ENCODE peak calls at places on chromosomes 1 and 21, in seven cellular contexts. N, R, H, D, S, X and K are unnamed samples.

GRCh38 chr1:17768651-17769241 is 13.6 kb downstream of the ACTL8 start:
- DNase-seq in N (peak; percentile 85), R (no peak), H (no peak), D (peak; percentile 91), S (no peak), X (peak; percentile 50), K (no peak)

GRCh38 chr1:109438798-109439297 is 12.6 kb upstream of the PSMA5 start:
- DNase-seq in N (peak; percentile 93), R (no peak), H (no peak), D (peak; percentile 95), S (peak; percentile 49), X (peak; percentile 29), K (peak; percentile 70)

GRCh38 chr1:109137959-109138757 is 24.2 kb downstream of the ELAPOR1 start:
- DNase-seq in N (no peak), R (no peak), H (no peak), D (no peak), S (no peak), X (no peak), K (no peak)

GRCh38 chr1:226946285-226946684 is 6.2 kb downstream of the COQ8A start:
- DNase-seq in N (no peak), R (no peak), H (no peak), D (no peak), S (no peak), X (no peak), K (no peak)

GRCh38 chr1:18554597-18554996 is 73.9 kb downstream of the KLHDC7A start:
- DNase-seq in N (no peak), R (no peak), H (no peak), D (no peak), S (no peak), X (no peak), K (no peak)

GRCh38 chr1:112937070-112937469 is 18.9 kb downstream of the SLC16A1 start:
- DNase-seq in N (peak; percentile 41), R (no peak), H (no peak), D (peak; percentile 60), S (peak; percentile 65), X (no peak), K (no peak)

GRCh38 chr21:34553199-34553952 is 41.4 kb upstream of the KCNE1 start:
- DNase-seq in N (peak; percentile 90), R (no peak), H (no peak), D (peak; percentile 92), S (peak; percentile 75), X (no peak), K (no peak)

GRCh38 chr21:38741092-38741975 is 64.4 kb upstream of the ETS2 start:
- DNase-seq in N (no peak), R (no peak), H (no peak), D (no peak), S (no peak), X (no peak), K (no peak)

GRCh38 chr21:29295066-29295650 is 3.6 kb upstream of the BACH1 start:
- DNase-seq in N (no peak), R (no peak), H (no peak), D (no peak), S (no peak), X (no peak), K (no peak)

GRCh38 chr1:48084826-48085225 is 87.6 kb upstream of the TRABD2B start:
- DNase-seq in N (no peak), R (no peak), H (no peak), D (no peak), S (no peak), X (no peak), K (no peak)

GRCh38 chr1:63112155-63112914 is 210.0 kb upstream of the FOXD3 start:
- DNase-seq in N (peak; percentile 91), R (no peak), H (no peak), D (peak; percentile 93), S (peak; percentile 92), X (no peak), K (peak; percentile 38)

GRCh38 chr21:23811802-23812201 is 1795.5 kb downstream of the MRPL39 start:
- DNase-seq in N (no peak), R (no peak), H (no peak), D (no peak), S (no peak), X (no peak), K (no peak)

GRCh38 chr1:97143236-97143882 is 421.8 kb downstream of the PTBP2 start:
- DNase-seq in N (peak; percentile 75), R (no peak), H (no peak), D (peak; percentile 84), S (peak; percentile 64), X (no peak), K (no peak)

GRCh38 chr1:180215856-180216625 is 14.0 kb upstream of the LHX4 start:
- DNase-seq in N (no peak), R (no peak), H (peak; percentile 34), D (peak; percentile 3), S (no peak), X (no peak), K (no peak)

GRCh38 chr1:101278845-101279244 is 42.0 kb downstream of the S1PR1 start:
- DNase-seq in N (no peak), R (no peak), H (no peak), D (no peak), S (no peak), X (no peak), K (no peak)

GRCh38 chr1:6357243-6357929 is 36.2 kb downstream of the ACOT7 start:
- DNase-seq in N (no peak), R (no peak), H (no peak), D (no peak), S (no peak), X (no peak), K (no peak)

GRCh38 chr1:48978413-48978812 is 201.7 kb upstream of the BEND5 start:
- DNase-seq in N (no peak), R (no peak), H (no peak), D (no peak), S (no peak), X (no peak), K (no peak)

GRCh38 chr1:246971322-246971721 is 36.5 kb downstream of the ZNF695 start:
- DNase-seq in N (no peak), R (no peak), H (peak; percentile 68), D (no peak), S (no peak), X (peak; percentile 36), K (peak; percentile 35)

GRCh38 chr1:71786218-71786617 is 496.1 kb downstream of the NEGR1 start:
- DNase-seq in N (no peak), R (no peak), H (no peak), D (no peak), S (no peak), X (no peak), K (no peak)

GRCh38 chr1:1361982-1362423 is 3.6 kb upstream of the MXRA8 start:
- DNase-seq in N (peak; percentile 78), R (no peak), H (no peak), D (peak; percentile 87), S (no peak), X (peak; percentile 56), K (peak; percentile 74)

GRCh38 chr1:65572701-65573421 is 152.4 kb downstream of the LEPR start:
- DNase-seq in N (no peak), R (no peak), H (no peak), D (no peak), S (no peak), X (no peak), K (peak; percentile 56)

GRCh38 chr1:58814251-58815068 is 30.6 kb upstream of the JUN start:
- DNase-seq in N (peak; percentile 69), R (peak; percentile 74), H (peak; percentile 89), D (peak; percentile 75), S (peak; percentile 63), X (peak; percentile 60), K (no peak)

GRCh38 chr1:245876586-245876985 is 630.5 kb downstream of the SMYD3 start:
- DNase-seq in N (peak; percentile 79), R (no peak), H (no peak), D (peak; percentile 82), S (no peak), X (no peak), K (peak; percentile 31)

GRCh38 chr1:22117851-22118250 is 25.0 kb downstream of the WNT4 start:
- DNase-seq in N (peak; percentile 16), R (no peak), H (no peak), D (peak; percentile 49), S (no peak), X (peak; percentile 50), K (peak; percentile 91)

GRCh38 chr1:69613414-69613813 is 45.7 kb downstream of the LRRC7 start:
- DNase-seq in N (no peak), R (no peak), H (no peak), D (peak; percentile 6), S (peak; percentile 11), X (no peak), K (no peak)

GRCh38 chr21:42649122-42650032 is 4.0 kb upstream of the PDE9A start:
- DNase-seq in N (no peak), R (peak; percentile 30), H (no peak), D (no peak), S (no peak), X (no peak), K (no peak)
- H3K4me1 ChIP-seq in N (peaks cover 2% of the 10 kb centered on the region), R (peaks cover 3% of the 10 kb centered on the region), H (peaks cover 17% of the 10 kb centered on the region), D (no peaks in the 10 kb centered on the region), S (peaks cover 4% of the 10 kb centered on the region), X (no peaks in the 10 kb centered on the region), K (peaks cover 3% of the 10 kb centered on the region)

GRCh38 chr1:10379101-10379620 is 19.7 kb upstream of the PGD start:
- DNase-seq in N (no peak), R (no peak), H (no peak), D (no peak), S (no peak), X (no peak), K (no peak)

GRCh38 chr1:10379676-10380075 is 19.2 kb upstream of the PGD start:
- DNase-seq in N (no peak), R (no peak), H (no peak), D (no peak), S (no peak), X (no peak), K (no peak)

GRCh38 chr1:10378071-10378841 is 20.6 kb upstream of the PGD start:
- DNase-seq in N (peak; percentile 94), R (no peak), H (peak; percentile 77), D (peak; percentile 96), S (peak; percentile 14), X (no peak), K (peak; percentile 74)

GRCh38 chr1:10374442-10374860 is 24.4 kb upstream of the PGD start:
- DNase-seq in N (no peak), R (no peak), H (no peak), D (no peak), S (no peak), X (no peak), K (no peak)
- H3K36me3 ChIP-seq in N (peaks cover 21% of the 10 kb centered on the region), R (peaks cover 38% of the 10 kb centered on the region), H (peaks cover 67% of the 10 kb centered on the region), D (no peaks in the 10 kb centered on the region), S (peaks cover 3% of the 10 kb centered on the region), X (no peaks in the 10 kb centered on the region), K (peaks cover 9% of the 10 kb centered on the region)

GRCh38 chr1:102977293-102977692 is 131.0 kb downstream of the COL11A1 start:
- DNase-seq in N (no peak), R (no peak), H (no peak), D (no peak), S (no peak), X (no peak), K (no peak)

GRCh38 chr1:102978874-102979273 is 129.4 kb downstream of the COL11A1 start:
- DNase-seq in N (no peak), R (no peak), H (no peak), D (no peak), S (no peak), X (no peak), K (no peak)
- H3K4me1 ChIP-seq in N (no peaks in the 10 kb centered on the region), R (no peaks in the 10 kb centered on the region), H (no peaks in the 10 kb centered on the region), D (no peaks in the 10 kb centered on the region), S (no peaks in the 10 kb centered on the region), X (no peaks in the 10 kb centered on the region), K (no peaks in the 10 kb centered on the region)

DNA sequence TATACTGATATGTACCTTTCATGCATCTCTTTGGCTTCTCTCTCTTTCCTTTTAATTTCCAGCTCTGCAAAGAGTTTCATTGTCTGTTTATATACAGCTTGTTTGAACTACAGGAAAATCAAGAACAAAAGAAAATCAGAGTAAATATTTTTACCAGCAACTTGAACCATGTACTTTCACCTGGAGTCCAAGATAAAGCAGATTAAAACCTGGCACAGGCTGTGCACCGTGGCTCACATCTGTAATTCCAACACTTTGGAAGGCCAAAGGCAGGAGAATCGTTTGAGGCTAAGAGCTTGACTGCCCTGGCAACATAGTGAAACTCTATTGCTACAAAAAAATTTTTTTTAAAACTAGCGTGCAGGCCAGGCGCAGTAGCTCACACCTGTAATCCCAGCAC is 27.6 kb downstream of the DNAJC8 start:
- DNase-seq in N (no peak), R (no peak), H (no peak), D (no peak), S (no peak), X (no peak), K (no peak)
- H3K36me3 ChIP-seq in N (peaks cover 42% of the 10 kb centered on the region), R (peaks cover 88% of the 10 kb centered on the region), H (peaks cover 99% of the 10 kb centered on the region), D (peaks cover 5% of the 10 kb centered on the region), S (peaks cover 26% of the 10 kb centered on the region), X (no peaks in the 10 kb centered on the region), K (peaks cover 87% of the 10 kb centered on the region)